ENCODE peak calls at places on chromosomes 5 and 9, in four cellular contexts. O is stomach, G is uterus, Z is cardiac muscle cell. Q is an unnamed sample.
A peak's percentile ranks its signal among the peaks of the same experiment; 100 is the strongest.

GRCh38 chr5:1161832-1162229 is 39.6 kb upstream of the SLC6A19 start:
- DNase-seq in O (peak; percentile 85), Z (no peak), G (no peak), Q (no peak)

GRCh38 chr5:131225282-131225974 is 38.4 kb upstream of the CDC42SE2 start:
- DNase-seq in O (no peak), G (no peak), Z (no peak), Q (no peak)

GRCh38 chr5:177598477-177598876 is 1.5 kb upstream of the B4GALT7 start:
- DNase-seq in G (no peak), O (no peak), Z (no peak), Q (no peak)

GRCh38 chr5:170491479-170491878 is 12.3 kb upstream of the KCNIP1 start:
- DNase-seq in Z (no peak), G (no peak), O (no peak), Q (no peak)

GRCh38 chr5:57491369-57491965 is 8.9 kb upstream of the ACTBL2 start:
- DNase-seq in Z (peak; percentile 13), O (no peak), G (no peak), Q (no peak)

GRCh38 chr5:91223886-91224285 is 159.2 kb downstream of the ARRDC3 start:
- DNase-seq in G (no peak), Z (no peak), O (no peak), Q (no peak)

GRCh38 chr9:24602687-24603352 is 57.1 kb upstream of the IZUMO3 start:
- DNase-seq in O (no peak), G (no peak), Z (no peak), Q (no peak)

GRCh38 chr5:140855772-140856674 is at the start of gene PCDHA10:
- DNase-seq in Z (peak; percentile 74), O (no peak), G (no peak), Q (no peak)

GRCh38 chr9:69504058-69504457 is 168.1 kb downstream of the APBA1 start:
- DNase-seq in G (no peak), Z (no peak), O (no peak), Q (no peak)

GRCh38 chr9:98575379-98576346 is 133.1 kb downstream of the GABBR2 start:
- DNase-seq in G (no peak), O (peak; percentile 19), Z (no peak), Q (no peak)

GRCh38 chr9:4630836-4631235 is 31.3 kb upstream of the PLPP6 start:
- DNase-seq in G (no peak), Z (no peak), O (no peak), Q (no peak)

GRCh38 chr9:123359546-123359945 is 3.5 kb downstream of the CRB2 start:
- DNase-seq in G (no peak), Z (no peak), O (no peak), Q (no peak)

GRCh38 chr9:76180541-76180940 is 213.7 kb downstream of the RFK start:
- DNase-seq in O (no peak), G (no peak), Z (no peak), Q (no peak)

GRCh38 chr9:116152390-116152789 is 1.2 kb upstream of the PAPPA start:
- DNase-seq in Z (peak; percentile 25), G (no peak), O (no peak), Q (no peak)

GRCh38 chr5:77921369-77921768 is 145.2 kb upstream of the TBCA start:
- DNase-seq in O (no peak), G (no peak), Z (no peak), Q (no peak)

GRCh38 chr9:18542837-18543405 is 69.0 kb downstream of the ADAMTSL1 start:
- DNase-seq in G (no peak), O (no peak), Z (no peak), Q (no peak)

GRCh38 chr5:168085321-168086040 is 206.0 kb upstream of the WWC1 start:
- DNase-seq in Z (peak; percentile 29), G (no peak), O (no peak), Q (no peak)

GRCh38 chr9:129483467-129484324 is 137.2 kb downstream of the C9orf50 start:
- DNase-seq in O (peak; percentile 85), Z (peak; percentile 75), G (peak; percentile 96), Q (peak; percentile 95)

GRCh38 chr5:102853680-102854079 is 98.6 kb downstream of the PAM start:
- DNase-seq in Z (no peak), G (no peak), O (no peak), Q (no peak)

GRCh38 chr5:38714703-38715355 is 131.0 kb upstream of the OSMR start:
- DNase-seq in O (no peak), G (no peak), Z (no peak), Q (no peak)

GRCh38 chr5:142819292-142819691 is 49.1 kb downstream of the ARHGAP26 start:
- DNase-seq in O (no peak), G (no peak), Z (no peak), Q (no peak)

GRCh38 chr5:71816307-71816706 is 97.2 kb downstream of the CARTPT start:
- DNase-seq in Z (no peak), O (no peak), G (no peak), Q (no peak)

GRCh38 chr9:75993434-75993833 is 103.0 kb downstream of the PCSK5 start:
- DNase-seq in O (no peak), Z (no peak), G (no peak), Q (no peak)

GRCh38 chr5:28313543-28314334 is 1275.4 kb upstream of the CDH9 start:
- DNase-seq in O (no peak), Z (no peak), G (no peak), Q (no peak)

GRCh38 chr5:107670927-107671741 is at the start of gene EFNA5:
- DNase-seq in G (peak; percentile 19), O (peak; percentile 46), Z (peak; percentile 77), Q (no peak)

GRCh38 chr9:87499455-87500015 is 1.9 kb downstream of the DAPK1 start:
- DNase-seq in G (no peak), Z (no peak), O (no peak), Q (no peak)

GRCh38 chr5:14490309-14490711 is 91.3 kb upstream of the OTULINL start:
- DNase-seq in Z (no peak), O (no peak), G (no peak), Q (no peak)

GRCh38 chr5:1666221-1666620 is 133.4 kb downstream of the MRPL36 start:
- DNase-seq in Z (no peak), G (no peak), O (no peak), Q (no peak)

GRCh38 chr9:36113999-36114398 is 22.5 kb upstream of the GLIPR2 start:
- DNase-seq in G (no peak), O (no peak), Z (no peak), Q (no peak)

GRCh38 chr9:111222757-111223156 is 107.3 kb downstream of the OR2K2 start:
- DNase-seq in G (no peak), Z (no peak), O (no peak), Q (no peak)

DNA sequence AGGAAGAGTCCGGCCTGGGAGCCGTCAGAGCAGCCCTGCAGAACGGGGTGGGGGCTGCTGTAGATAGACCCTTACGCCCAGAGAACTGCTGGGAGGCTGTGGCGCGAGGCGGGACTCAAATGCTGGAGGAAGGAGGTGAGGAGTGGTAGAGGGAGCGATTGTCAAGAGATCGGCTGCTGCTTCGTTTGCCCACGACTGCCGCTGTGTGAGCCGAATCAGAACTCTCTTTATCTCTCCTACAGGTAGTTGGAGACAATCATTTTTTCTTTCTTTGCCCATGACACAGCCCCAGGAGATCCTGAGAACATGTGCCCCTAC is 446 bp downstream of the ZNF79 start:
- DNase-seq in Z (no peak), O (no peak), G (no peak), Q (no peak)
- TF ChIP-seq CTCF in Z (no peak), O (no peak), G (no peak), Q (peak; percentile 36)

GRCh38 chr5:180690562-180690961 is 41.2 kb upstream of the FLT4 start:
- DNase-seq in Z (no peak), O (no peak), G (no peak), Q (no peak)

GRCh38 chr5:180691046-180691445 is 41.6 kb upstream of the FLT4 start:
- DNase-seq in Z (no peak), G (no peak), O (no peak), Q (no peak)

GRCh38 chr5:180688326-180689070 is 39.1 kb upstream of the FLT4 start:
- DNase-seq in Z (no peak), G (no peak), O (no peak), Q (no peak)

GRCh38 chr5:180692426-180692825 is 43.0 kb upstream of the FLT4 start:
- DNase-seq in O (no peak), Z (no peak), G (no peak), Q (no peak)

GRCh38 chr5:180689071-180689694 is 39.8 kb upstream of the FLT4 start:
- DNase-seq in O (no peak), Z (no peak), G (no peak), Q (no peak)
- TF ChIP-seq CTCF in O (no peak), Z (no peak), G (no peak), Q (no peak)

DNA sequence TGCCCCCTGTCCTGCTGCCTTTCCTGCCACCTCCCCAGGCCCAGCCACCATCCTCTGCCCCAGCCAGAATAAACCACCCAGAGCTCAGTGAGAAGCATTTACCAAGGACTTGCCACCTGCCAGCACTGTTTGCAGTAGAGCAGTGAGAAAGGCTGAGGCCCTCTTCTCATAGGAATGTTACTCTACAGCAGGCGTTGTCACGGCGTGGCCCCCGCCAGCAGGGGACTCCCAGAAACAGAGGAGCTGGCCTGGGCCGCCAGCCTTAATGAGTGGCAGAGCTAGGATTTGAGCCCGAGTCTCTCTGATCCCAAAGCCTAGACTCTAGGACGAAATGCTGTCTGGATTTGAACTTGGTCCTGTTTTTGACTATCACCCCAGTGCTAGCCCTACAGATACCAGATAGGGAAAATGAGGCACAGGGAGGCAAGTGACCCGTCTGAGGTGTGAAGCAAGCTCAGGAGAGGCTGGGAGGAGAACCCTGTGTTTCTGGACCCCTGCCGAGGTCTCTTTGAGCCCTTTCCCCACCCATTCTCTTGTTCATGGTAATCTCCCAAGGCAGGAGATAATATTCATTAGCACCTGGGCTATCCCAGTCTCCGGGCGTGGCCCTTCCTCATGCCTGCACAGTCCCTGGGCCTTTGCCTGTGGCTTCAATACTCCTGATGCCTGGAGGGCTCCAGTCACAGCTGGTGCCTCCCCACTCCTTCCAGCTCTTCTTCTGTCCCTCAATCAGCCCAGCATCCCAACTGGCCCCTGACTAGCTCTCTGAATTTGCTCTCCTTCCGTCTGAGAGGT is 30.7 kb downstream of the HRH2 start:
- DNase-seq in G (no peak), Z (no peak), O (no peak), Q (peak; percentile 73)
- TF ChIP-seq CTCF in G (no peak), Z (no peak), O (no peak), Q (no peak)

GRCh38 chr9:133375116-133375723 is 640 bp downstream of the SURF4 start:
- DNase-seq in Z (peak; percentile 41), O (peak; percentile 32), G (no peak), Q (no peak)
- TF ChIP-seq CTCF in Z (no peak), O (no peak), G (no peak), Q (peak; percentile 65)

DNA sequence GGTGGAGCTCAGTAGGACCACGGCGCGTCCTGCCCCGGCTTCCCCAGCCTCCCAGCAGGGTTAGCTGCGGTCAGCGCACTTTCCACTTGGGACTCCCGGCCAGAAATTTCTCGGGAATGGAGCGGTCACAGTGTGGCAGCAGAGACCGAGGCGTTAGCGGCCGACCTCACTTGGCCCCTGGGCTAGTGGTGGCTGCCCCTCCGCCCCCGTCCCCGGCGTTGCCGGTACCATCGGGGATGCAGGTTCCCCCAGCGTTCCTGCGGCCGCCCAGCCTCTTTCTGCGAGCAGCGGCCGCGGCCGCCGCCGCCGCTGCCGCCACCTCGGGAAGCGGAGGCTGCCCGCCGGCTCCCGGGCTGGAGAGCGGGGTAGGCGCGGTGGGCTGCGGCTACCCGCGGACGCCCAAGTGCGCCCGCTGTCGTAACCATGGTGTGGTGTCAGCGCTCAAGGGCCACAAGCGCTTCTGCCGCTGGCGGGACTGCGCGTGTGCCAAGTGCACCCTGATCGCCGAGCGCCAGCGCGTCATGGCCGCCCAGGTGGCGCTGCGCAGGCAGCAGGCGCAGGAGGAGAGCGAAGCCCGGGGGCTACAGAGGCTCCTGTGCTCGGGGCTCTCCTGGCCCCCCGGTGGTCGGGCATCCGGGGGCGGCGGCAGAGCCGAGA is 454 bp downstream of the DMRTA1 start:
- DNase-seq in Z (peak; percentile 88), O (peak; percentile 69), G (peak; percentile 40), Q (peak; percentile 90)
- TF ChIP-seq CTCF in Z (peak; percentile 22), O (no peak), G (no peak), Q (peak; percentile 66)